ENCODE peak calls at places on chromosomes 13 and 19, in six cellular contexts. V is BJ, M is suprapubic skin, G is IMR-90, K is mammary epithelial cell, S is choroid plexus epithelial cell. Z is an unnamed sample.

GRCh38 chr13:44397766-44398223 is 24.2 kb downstream of the SERP2 start:
- DNase-seq in V (no peak), M (no peak), G (peak), K (no peak), S (peak), Z (no peak)

GRCh38 chr19:14661372-14661924 is 13.2 kb downstream of the ADGRE3 start:
- DNase-seq in V (no peak), M (no peak), G (no peak), K (no peak), S (no peak), Z (no peak)

GRCh38 chr13:108018371-108018870 is 196.9 kb downstream of the LIG4 start:
- DNase-seq in V (no peak), M (no peak), G (no peak), K (no peak), S (no peak), Z (no peak)

GRCh38 chr19:49084206-49085019 is 838 bp upstream of the SNRNP70 start:
- DNase-seq in V (no peak), M (no peak), G (no peak), K (no peak), S (no peak), Z (no peak)

GRCh38 chr13:94093652-94094310 is 385.7 kb downstream of the DCT start:
- DNase-seq in V (no peak), M (no peak), G (peak), K (no peak), S (no peak), Z (peak)

GRCh38 chr13:19661126-19661525 is 27.7 kb downstream of the MPHOSPH8 start:
- DNase-seq in V (no peak), M (no peak), G (no peak), K (no peak), S (no peak), Z (no peak)

GRCh38 chr13:93284056-93284455 is 57.4 kb downstream of the GPC6 start:
- DNase-seq in V (no peak), M (no peak), G (no peak), K (no peak), S (no peak), Z (no peak)

GRCh38 chr13:27406178-27406939 is 18.1 kb upstream of the GTF3A start:
- DNase-seq in V (no peak), M (no peak), G (peak), K (peak), S (peak), Z (no peak)

GRCh38 chr13:31168736-31169135 is 7.0 kb upstream of the HSPH1 start:
- DNase-seq in V (no peak), M (no peak), G (no peak), K (no peak), S (no peak), Z (no peak)

DNA sequence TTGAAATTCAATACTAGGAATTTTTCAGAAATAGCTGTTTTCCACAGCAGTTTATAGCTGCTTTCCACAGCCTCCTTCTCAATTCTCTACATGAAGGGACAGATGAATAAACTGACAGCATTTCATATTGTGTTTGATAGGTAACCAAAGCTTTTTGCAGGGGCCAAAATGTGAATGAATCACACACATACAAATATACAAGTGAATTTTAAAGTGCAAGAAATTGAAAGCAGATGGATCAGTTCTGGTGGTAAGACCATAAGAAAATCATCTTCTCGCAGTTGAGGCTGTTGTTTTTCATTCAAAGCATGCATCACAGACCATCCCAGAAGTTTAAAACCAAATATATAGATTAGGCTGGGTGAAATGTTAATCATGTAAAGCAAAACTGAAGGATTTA is 1569.4 kb downstream of the PCDH9 start:
- DNase-seq in V (no peak), M (no peak), G (peak), K (no peak), S (no peak), Z (no peak)
- TF ChIP-seq CTCF in V (no peak), M (no peak), G (no peak), K (no peak), S (no peak), Z (no peak)

GRCh38 chr19:11346104-11346940 is at the start of the genes CCDC159 and TMEM205:
- DNase-seq in V (peak), M (peak), G (peak), K (peak), S (peak), Z (peak)

GRCh38 chr19:11349171-11349570 is 2.9 kb downstream of the CCDC159 start:
- DNase-seq in V (no peak), M (no peak), G (no peak), K (no peak), S (no peak), Z (no peak)

GRCh38 chr19:11342429-11342828 is 3.0 kb upstream of the RAB3D start:
- DNase-seq in V (no peak), M (no peak), G (no peak), K (no peak), S (no peak), Z (no peak)

GRCh38 chr19:11347546-11347945 is 1.2 kb downstream of the CCDC159 start:
- DNase-seq in V (no peak), M (no peak), G (no peak), K (no peak), S (no peak), Z (no peak)

DNA sequence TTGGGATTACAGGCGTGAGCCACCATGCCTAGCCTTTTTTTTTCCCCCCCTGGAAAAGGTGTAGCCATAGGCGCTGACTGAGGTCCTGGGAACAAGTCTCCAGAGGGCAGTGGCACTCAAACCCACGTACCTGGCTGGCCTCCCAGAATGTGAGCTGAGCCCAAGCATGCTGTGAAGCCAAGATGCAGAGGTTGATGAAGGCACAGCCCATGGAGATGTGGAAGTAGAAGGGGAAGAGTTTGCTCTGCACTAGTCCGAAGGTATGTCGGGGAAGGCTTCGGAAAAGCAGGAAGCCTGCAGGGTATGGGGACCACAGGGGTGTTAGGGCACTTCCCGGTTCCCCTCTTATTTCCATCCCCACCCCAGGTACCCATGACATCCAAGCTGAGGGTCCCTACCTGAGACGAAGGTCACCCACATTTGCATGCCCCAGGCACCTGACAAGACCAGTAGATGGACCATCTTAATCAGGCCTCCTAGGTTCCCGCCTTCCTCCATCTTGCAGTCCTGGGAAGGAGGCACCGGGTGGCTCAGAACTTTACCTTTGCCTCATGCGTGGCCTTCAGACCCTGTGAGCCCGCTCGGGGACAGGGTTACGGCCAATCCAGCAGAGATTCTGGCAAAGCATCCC is 831 bp downstream of the TMEM205 start:
- DNase-seq in V (no peak), M (no peak), G (no peak), K (no peak), S (no peak), Z (no peak)
- H3K4me3 ChIP-seq in V (peak), M (peak), G (peak), K (peak), S (peak), Z (peak)

GRCh38 chr13:90365130-90365529 is 982.4 kb upstream of the MIR17HG start:
- DNase-seq in V (no peak), M (no peak), G (no peak), K (peak), S (peak), Z (no peak)
- TF ChIP-seq CTCF in V (peak), M (no peak), G (no peak), K (peak), S (peak), Z (peak)

DNA sequence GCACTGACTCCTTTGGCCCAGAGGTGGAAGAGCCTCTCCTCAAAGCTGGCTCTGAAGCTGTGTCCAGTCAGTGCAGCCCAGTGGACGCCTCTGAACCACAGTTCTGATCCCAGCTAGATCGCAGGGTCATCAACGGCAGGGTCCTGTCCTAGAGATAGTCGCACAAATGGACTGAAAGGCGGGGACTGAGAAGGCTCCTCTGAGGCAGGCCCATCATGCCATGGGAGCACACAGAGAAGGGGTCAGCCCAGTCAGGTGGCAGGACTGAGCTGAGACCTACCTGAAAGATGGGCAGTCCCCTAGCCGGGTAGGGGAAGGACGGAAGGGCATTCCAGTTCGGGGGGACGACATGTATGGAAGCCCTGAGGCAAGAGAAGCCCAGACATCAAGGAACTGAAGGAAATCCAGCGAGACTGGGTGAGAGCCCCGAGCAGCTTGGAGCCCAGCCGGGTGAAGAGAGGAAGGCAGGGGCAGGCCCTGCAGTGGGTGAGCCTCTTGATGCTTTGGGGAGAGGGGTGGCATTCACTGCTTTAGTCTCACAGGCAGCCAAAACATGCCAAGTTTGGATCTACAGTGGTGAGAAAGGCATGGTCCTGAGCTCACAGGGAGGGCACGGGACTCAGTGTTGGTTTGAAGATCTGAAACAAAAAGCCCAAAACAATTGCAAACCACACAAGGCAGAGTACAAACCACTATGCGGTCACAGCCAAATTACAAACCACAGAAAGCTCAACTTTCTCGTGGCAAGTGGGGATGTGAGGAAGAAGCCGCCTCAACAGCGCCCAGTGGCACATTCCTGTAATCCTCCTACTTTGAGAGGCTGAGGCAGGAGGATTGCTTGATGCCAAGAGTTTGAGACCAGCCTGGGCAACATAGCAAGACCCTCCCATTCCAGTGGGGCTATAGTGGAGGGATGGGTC is 10.0 kb downstream of the CALM3 start:
- DNase-seq in V (no peak), M (no peak), G (peak), K (no peak), S (peak), Z (no peak)
- H3K4me3 ChIP-seq in V (no peak), M (no peak), G (no peak), K (no peak), S (no peak), Z (no peak)

Z was measured in AG09309.